ENCODE peak calls at places on chromosome 9, in six cellular contexts. W is pons; Y is CD4-positive, alpha-beta T cell; C is mesothelial cell of epicardium; J is ovary; F is SW480. X is an unnamed sample.

GRCh38 chr9:116030532-116030931 is 123.1 kb upstream of the PAPPA start:
- DNase-seq in W (peak), F (no peak), C (no peak), J (no peak), Y (no peak), X (no peak)

GRCh38 chr9:125850763-125851162 is 103.6 kb downstream of the PBX3 start:
- DNase-seq in W (no peak), C (no peak), F (no peak), J (no peak), Y (no peak), X (no peak)

GRCh38 chr9:27655454-27655853 is 82.2 kb upstream of the C9orf72 start:
- DNase-seq in C (no peak), Y (no peak), J (no peak), W (no peak), F (no peak), X (no peak)

GRCh38 chr9:87898151-87898550 is 15.5 kb downstream of the SPATA31E1 start:
- DNase-seq in C (no peak), J (no peak), W (no peak), Y (no peak), F (no peak), X (no peak)

GRCh38 chr9:34321451-34321850 is 7.6 kb downstream of the KIF24 start:
- DNase-seq in W (no peak), Y (no peak), C (no peak), J (no peak), F (no peak), X (no peak)

GRCh38 chr9:18478517-18479361 is 4.8 kb downstream of the ADAMTSL1 start:
- DNase-seq in Y (no peak), C (no peak), J (no peak), F (no peak), W (peak), X (no peak)

GRCh38 chr9:5574998-5575397 is 53.9 kb upstream of the RIC1 start:
- DNase-seq in Y (no peak), C (no peak), J (no peak), W (no peak), F (no peak), X (no peak)

GRCh38 chr9:37678789-37679273 is 28.1 kb downstream of the FRMPD1 start:
- DNase-seq in Y (no peak), F (peak), J (no peak), W (no peak), C (no peak), X (no peak)

GRCh38 chr9:114803886-114804285 is 2.0 kb downstream of the TNFSF15 start:
- DNase-seq in W (no peak), F (no peak), C (no peak), Y (no peak), J (no peak), X (no peak)

GRCh38 chr9:98132158-98132557 is 13.1 kb upstream of the TRIM14 start:
- DNase-seq in C (no peak), F (no peak), W (no peak), Y (no peak), J (no peak), X (no peak)

GRCh38 chr9:17627641-17628040 is 48.8 kb downstream of the SH3GL2 start:
- DNase-seq in Y (no peak), W (no peak), F (no peak), J (no peak), C (no peak), X (no peak)

GRCh38 chr9:97766092-97766491 is 69.0 kb upstream of the XPA start:
- DNase-seq in W (no peak), F (no peak), J (no peak), Y (no peak), C (no peak), X (no peak)

GRCh38 chr9:88716636-88717035 is 181.7 kb downstream of the NXNL2 start:
- DNase-seq in W (no peak), F (no peak), Y (no peak), J (no peak), C (no peak), X (no peak)

GRCh38 chr9:36995927-36996471 is 38.1 kb downstream of the PAX5 start:
- DNase-seq in W (peak), Y (peak), J (peak), C (peak), F (peak), X (peak)

GRCh38 chr9:124779368-124780059 is 2.6 kb downstream of the OLFML2A start:
- DNase-seq in W (no peak), C (peak), J (peak), F (peak), Y (peak), X (no peak)

GRCh38 chr9:112555091-112555643 is 68.5 kb downstream of the KIAA1958 start:
- DNase-seq in Y (no peak), J (no peak), W (no peak), F (no peak), C (no peak), X (no peak)

GRCh38 chr9:133112361-133113026 is 8.5 kb downstream of the RALGDS start:
- DNase-seq in F (no peak), W (peak), Y (no peak), C (no peak), J (no peak), X (no peak)

GRCh38 chr9:70131296-70131695 is 87.6 kb downstream of the MAMDC2 start:
- DNase-seq in Y (no peak), C (no peak), F (peak), W (no peak), J (no peak), X (no peak)

GRCh38 chr9:21709464-21710058 is 92.9 kb upstream of the MTAP start:
- DNase-seq in J (no peak), F (peak), C (no peak), W (peak), Y (peak), X (peak)

GRCh38 chr9:131423171-131423581 is 29.3 kb downstream of the PRRC2B start:
- DNase-seq in J (peak), C (peak), F (peak), Y (no peak), W (peak), X (peak)

GRCh38 chr9:74867483-74867882 is 20.2 kb downstream of the TRPM6 start:
- DNase-seq in Y (no peak), J (no peak), W (no peak), C (no peak), F (no peak), X (no peak)

GRCh38 chr9:1606253-1606652 is 408.9 kb upstream of the SMARCA2 start:
- DNase-seq in J (no peak), F (no peak), C (no peak), W (no peak), Y (no peak), X (no peak)

GRCh38 chr9:4519604-4520003 is 29.3 kb downstream of the SLC1A1 start:
- DNase-seq in F (no peak), W (no peak), J (no peak), C (no peak), Y (no peak), X (no peak)

GRCh38 chr9:126503333-126504085 is 110.2 kb upstream of the LMX1B start:
- DNase-seq in W (no peak), C (no peak), J (no peak), Y (no peak), F (no peak), X (no peak)

GRCh38 chr9:124481115-124481514 is 26.1 kb downstream of the NR5A1 start:
- DNase-seq in W (no peak), F (no peak), C (no peak), Y (no peak), J (no peak), X (no peak)

GRCh38 chr9:31334837-31335528 is 1049.5 kb upstream of the ACO1 start:
- DNase-seq in Y (no peak), F (no peak), W (no peak), J (no peak), C (no peak), X (no peak)

GRCh38 chr9:86639899-86640379 is 285.7 kb upstream of the TUT7 start:
- DNase-seq in Y (no peak), F (no peak), C (no peak), J (no peak), W (no peak), X (peak)

GRCh38 chr9:116165912-116166311 is 12.3 kb downstream of the PAPPA start:
- DNase-seq in Y (no peak), F (no peak), J (no peak), W (no peak), C (no peak), X (no peak)

GRCh38 chr9:87596862-87597261 is 99.2 kb downstream of the DAPK1 start:
- DNase-seq in F (no peak), W (no peak), Y (no peak), J (peak), C (no peak), X (no peak)

GRCh38 chr9:36143242-36143641 is 6.7 kb downstream of the GLIPR2 start:
- DNase-seq in W (no peak), Y (no peak), J (no peak), C (no peak), F (no peak), X (no peak)

GRCh38 chr9:13769006-13769405 is 489.5 kb upstream of the MPDZ start:
- DNase-seq in C (no peak), F (no peak), W (no peak), Y (no peak), J (no peak), X (no peak)

GRCh38 chr9:122228191-122228905 is 409 bp downstream of the LHX6 start:
- DNase-seq in W (no peak), C (peak), Y (no peak), J (no peak), F (no peak), X (no peak)

GRCh38 chr9:127877566-127877998 is at the start of gene AK1:
- DNase-seq in Y (no peak), J (peak), F (peak), C (peak), W (peak), X (peak)

X was measured in small intestine.